ENCODE peak calls at places on chromosomes 2 and 18, in four cellular contexts. One of them, this sample, is unnamed.

GRCh38 chr18:71682591-71682990 is 861.6 kb downstream of the CBLN2 start:
- DNase-seq in A549: no peak
- DNase-seq in GM12878: no peak
- DNase-seq in K562: no peak
- DNase-seq in this sample: peak

GRCh38 chr18:72692086-72692485 is 147.9 kb upstream of the CBLN2 start:
- DNase-seq in K562: no peak
- DNase-seq in GM12878: no peak
- DNase-seq in A549: no peak
- DNase-seq in this sample: no peak

GRCh38 chr18:75213610-75214009 is 3.0 kb downstream of the TSHZ1 start:
- DNase-seq in A549: no peak
- DNase-seq in GM12878: no peak
- DNase-seq in K562: no peak
- DNase-seq in this sample: no peak

GRCh38 chr2:181117176-181117925 is 136.9 kb downstream of the UBE2E3 start:
- DNase-seq in GM12878: no peak
- DNase-seq in K562: no peak
- DNase-seq in A549: no peak
- DNase-seq in this sample: no peak

GRCh38 chr2:6794484-6794883 is 71.2 kb downstream of the CMPK2 start:
- DNase-seq in A549: no peak
- DNase-seq in K562: no peak
- DNase-seq in GM12878: no peak
- DNase-seq in this sample: no peak

GRCh38 chr2:239793851-239794250 is 231.3 kb downstream of the NDUFA10 start:
- DNase-seq in K562: no peak
- DNase-seq in A549: no peak
- DNase-seq in GM12878: no peak
- DNase-seq in this sample: peak

GRCh38 chr2:43438858-43439655 is 156.8 kb downstream of the THADA start:
- DNase-seq in GM12878: no peak
- DNase-seq in A549: peak
- DNase-seq in K562: no peak
- DNase-seq in this sample: no peak

GRCh38 chr2:172438741-172439508 is 11.5 kb downstream of the ITGA6 start:
- DNase-seq in A549: peak
- DNase-seq in K562: no peak
- DNase-seq in GM12878: no peak
- DNase-seq in this sample: no peak

GRCh38 chr2:158723921-158724802 is 71.0 kb upstream of the DAPL1 start:
- DNase-seq in GM12878: no peak
- DNase-seq in K562: peak
- DNase-seq in A549: peak
- DNase-seq in this sample: peak

GRCh38 chr2:226911932-226912331 is 76.1 kb downstream of the RHBDD1 start:
- DNase-seq in GM12878: no peak
- DNase-seq in K562: no peak
- DNase-seq in A549: no peak
- DNase-seq in this sample: no peak

GRCh38 chr18:40867452-40867851 is 1087.6 kb upstream of the PIK3C3 start:
- DNase-seq in K562: no peak
- DNase-seq in GM12878: no peak
- DNase-seq in A549: peak
- DNase-seq in this sample: no peak

GRCh38 chr2:159229476-159230144 is 56.9 kb downstream of the WDSUB1 start:
- DNase-seq in A549: no peak
- DNase-seq in GM12878: no peak
- DNase-seq in K562: no peak
- DNase-seq in this sample: no peak

GRCh38 chr2:73859721-73860586 is 31.2 kb downstream of the STAMBP start:
- DNase-seq in A549: peak
- DNase-seq in GM12878: no peak
- DNase-seq in K562: no peak
- DNase-seq in this sample: peak

GRCh38 chr18:58178476-58178875 is 134.4 kb downstream of the NEDD4L start:
- DNase-seq in A549: peak
- DNase-seq in GM12878: no peak
- DNase-seq in K562: no peak
- DNase-seq in this sample: peak

GRCh38 chr18:76451475-76452331 is 43.3 kb downstream of the ZNF516 start:
- DNase-seq in GM12878: no peak
- DNase-seq in A549: no peak
- DNase-seq in K562: no peak
- DNase-seq in this sample: no peak

GRCh38 chr18:76491436-76491800 is 3.6 kb downstream of the ZNF516 start:
- DNase-seq in K562: peak
- DNase-seq in A549: peak
- DNase-seq in GM12878: no peak
- DNase-seq in this sample: peak

GRCh38 chr2:63572001-63572400 is 16.3 kb downstream of the WDPCP start:
- DNase-seq in A549: no peak
- DNase-seq in GM12878: no peak
- DNase-seq in K562: no peak
- DNase-seq in this sample: no peak

GRCh38 chr18:54119524-54120019 is 104.9 kb downstream of the MBD2 start:
- DNase-seq in A549: peak
- DNase-seq in GM12878: peak
- DNase-seq in K562: peak
- DNase-seq in this sample: peak

GRCh38 chr2:143473206-143473605 is 344.0 kb downstream of the ARHGAP15 start:
- DNase-seq in K562: no peak
- DNase-seq in A549: no peak
- DNase-seq in GM12878: no peak
- DNase-seq in this sample: no peak
- TF ChIP-seq POLR2AphosphoS2 in K562: no peak
- TF ChIP-seq POLR2AphosphoS2 in A549: no peak
- TF ChIP-seq POLR2AphosphoS2 in GM12878: no peak
- TF ChIP-seq POLR2AphosphoS2 in this sample: no peak

DNA sequence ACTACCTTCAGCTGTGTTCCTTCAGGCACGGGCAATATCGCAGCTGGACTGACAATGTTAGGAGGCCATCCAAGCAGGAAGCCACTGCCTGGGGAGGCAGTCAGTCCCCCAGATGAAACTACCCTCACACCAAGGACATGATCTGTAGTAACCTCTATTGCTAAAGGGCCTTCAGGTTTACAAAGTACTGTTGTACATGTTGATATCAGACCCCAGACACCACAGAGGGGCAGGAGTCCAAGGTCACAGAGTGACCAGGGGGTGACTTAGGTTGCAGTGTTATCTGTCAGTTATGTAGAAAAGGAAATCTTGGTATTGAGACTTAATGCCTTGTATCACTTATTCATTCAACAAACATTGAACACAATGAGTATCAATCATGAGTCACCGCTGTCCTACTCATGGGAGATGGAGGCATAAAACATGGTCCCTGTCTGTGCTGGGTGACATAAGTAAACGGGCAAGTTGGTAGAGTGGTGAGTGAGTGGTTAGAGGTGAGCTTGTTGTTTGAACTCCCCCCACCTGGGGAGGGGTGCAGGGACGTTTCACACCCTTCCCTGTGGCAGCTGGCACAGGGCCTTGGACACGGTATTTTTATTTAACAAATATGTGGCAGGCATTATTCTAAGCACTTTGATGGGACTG is 7.1 kb downstream of the CABLES1 start:
- DNase-seq in K562: no peak
- DNase-seq in A549: no peak
- DNase-seq in GM12878: no peak
- DNase-seq in this sample: peak
- TF ChIP-seq POLR2AphosphoS2 in K562: no peak
- TF ChIP-seq POLR2AphosphoS2 in A549: no peak
- TF ChIP-seq POLR2AphosphoS2 in GM12878: no peak
- TF ChIP-seq POLR2AphosphoS2 in this sample: no peak

GRCh38 chr2:147040585-147041494 is 804.0 kb upstream of the ACVR2A start:
- DNase-seq in A549: no peak
- DNase-seq in K562: no peak
- DNase-seq in GM12878: no peak
- DNase-seq in this sample: no peak

GRCh38 chr2:147030966-147031760 is 813.7 kb upstream of the ACVR2A start:
- DNase-seq in A549: no peak
- DNase-seq in GM12878: no peak
- DNase-seq in K562: no peak
- DNase-seq in this sample: no peak

GRCh38 chr2:147031897-147032296 is 812.9 kb upstream of the ACVR2A start:
- DNase-seq in A549: no peak
- DNase-seq in GM12878: no peak
- DNase-seq in K562: no peak
- DNase-seq in this sample: no peak

GRCh38 chr2:147033046-147033445 is 811.8 kb upstream of the ACVR2A start:
- DNase-seq in A549: no peak
- DNase-seq in GM12878: no peak
- DNase-seq in K562: no peak
- DNase-seq in this sample: no peak

GRCh38 chr2:147037048-147037447 is 807.8 kb upstream of the ACVR2A start:
- DNase-seq in GM12878: no peak
- DNase-seq in K562: no peak
- DNase-seq in A549: no peak
- DNase-seq in this sample: no peak
- TF ChIP-seq POLR2AphosphoS2 in GM12878: no peak
- TF ChIP-seq POLR2AphosphoS2 in K562: no peak
- TF ChIP-seq POLR2AphosphoS2 in A549: no peak
- TF ChIP-seq POLR2AphosphoS2 in this sample: no peak

GRCh38 chr2:225463449-225463848 is 63.9 kb downstream of the NYAP2 start:
- DNase-seq in A549: no peak
- DNase-seq in GM12878: no peak
- DNase-seq in K562: no peak
- DNase-seq in this sample: no peak
- TF ChIP-seq POLR2AphosphoS2 in A549: no peak
- TF ChIP-seq POLR2AphosphoS2 in GM12878: no peak
- TF ChIP-seq POLR2AphosphoS2 in K562: no peak
- TF ChIP-seq POLR2AphosphoS2 in this sample: no peak

GRCh38 chr2:20796374-20796791 is 26.5 kb downstream of the LDAH start:
- DNase-seq in GM12878: no peak
- DNase-seq in A549: peak
- DNase-seq in K562: no peak
- DNase-seq in this sample: peak
- TF ChIP-seq POLR2AphosphoS2 in GM12878: no peak
- TF ChIP-seq POLR2AphosphoS2 in A549: no peak
- TF ChIP-seq POLR2AphosphoS2 in K562: no peak
- TF ChIP-seq POLR2AphosphoS2 in this sample: no peak

This sample was measured in HepG2.